ENCODE peak calls at places on chromosomes 4 and X, in nine cellular contexts. One of them, this sample, is unnamed.
A peak's percentile ranks its signal among the peaks of the same experiment; 100 is the strongest.

GRCh38 chrX:57367649-57368048 is 81.1 kb downstream of the FAAH2 start:
- DNase-seq in body of pancreas: no peak
- DNase-seq in LoVo: no peak
- DNase-seq in substantia nigra: peak; percentile 0
- DNase-seq in naive thymus-derived CD4-positive, alpha-beta T cell: no peak
- DNase-seq in OCI-LY7: no peak
- DNase-seq in frontal cortex: no peak
- DNase-seq in RPMI8226: peak; percentile 5
- DNase-seq in EL: no peak
- DNase-seq in this sample: no peak

GRCh38 chr4:2212831-2213230 is 29.1 kb downstream of the HAUS3 start:
- DNase-seq in body of pancreas: no peak
- DNase-seq in LoVo: no peak
- DNase-seq in substantia nigra: no peak
- DNase-seq in naive thymus-derived CD4-positive, alpha-beta T cell: no peak
- DNase-seq in OCI-LY7: no peak
- DNase-seq in frontal cortex: no peak
- DNase-seq in RPMI8226: no peak
- DNase-seq in EL: no peak
- DNase-seq in this sample: no peak

GRCh38 chrX:10619311-10620015 is 922 bp downstream of the MID1 start:
- DNase-seq in body of pancreas: no peak
- DNase-seq in LoVo: no peak
- DNase-seq in substantia nigra: no peak
- DNase-seq in naive thymus-derived CD4-positive, alpha-beta T cell: no peak
- DNase-seq in OCI-LY7: no peak
- DNase-seq in frontal cortex: no peak
- DNase-seq in RPMI8226: peak; percentile 2
- DNase-seq in EL: peak; percentile 15
- DNase-seq in this sample: no peak

GRCh38 chr4:7171191-7171900 is 21.0 kb upstream of the SORCS2 start:
- DNase-seq in body of pancreas: no peak
- DNase-seq in LoVo: no peak
- DNase-seq in substantia nigra: no peak
- DNase-seq in naive thymus-derived CD4-positive, alpha-beta T cell: no peak
- DNase-seq in OCI-LY7: peak; percentile 22
- DNase-seq in frontal cortex: no peak
- DNase-seq in RPMI8226: no peak
- DNase-seq in EL: no peak
- DNase-seq in this sample: no peak

GRCh38 chr4:179698321-179698720 is 2256.1 kb upstream of the AGA start:
- DNase-seq in body of pancreas: no peak
- DNase-seq in LoVo: no peak
- DNase-seq in substantia nigra: no peak
- DNase-seq in naive thymus-derived CD4-positive, alpha-beta T cell: no peak
- DNase-seq in OCI-LY7: no peak
- DNase-seq in frontal cortex: no peak
- DNase-seq in RPMI8226: no peak
- DNase-seq in EL: no peak
- DNase-seq in this sample: no peak

GRCh38 chrX:39327255-39327654 is 526.0 kb downstream of the MID1IP1 start:
- DNase-seq in body of pancreas: no peak
- DNase-seq in LoVo: no peak
- DNase-seq in substantia nigra: no peak
- DNase-seq in naive thymus-derived CD4-positive, alpha-beta T cell: no peak
- DNase-seq in OCI-LY7: no peak
- DNase-seq in frontal cortex: no peak
- DNase-seq in RPMI8226: no peak
- DNase-seq in EL: no peak
- DNase-seq in this sample: no peak

GRCh38 chr4:185113340-185113739 is 29.7 kb upstream of the SLC25A4 start:
- DNase-seq in body of pancreas: no peak
- DNase-seq in LoVo: no peak
- DNase-seq in substantia nigra: no peak
- DNase-seq in naive thymus-derived CD4-positive, alpha-beta T cell: no peak
- DNase-seq in OCI-LY7: no peak
- DNase-seq in frontal cortex: no peak
- DNase-seq in RPMI8226: no peak
- DNase-seq in EL: peak; percentile 12
- DNase-seq in this sample: no peak

GRCh38 chr4:160928482-160928881 is 1235.3 kb downstream of the FSTL5 start:
- DNase-seq in body of pancreas: no peak
- DNase-seq in LoVo: no peak
- DNase-seq in substantia nigra: no peak
- DNase-seq in naive thymus-derived CD4-positive, alpha-beta T cell: no peak
- DNase-seq in OCI-LY7: no peak
- DNase-seq in frontal cortex: no peak
- DNase-seq in RPMI8226: no peak
- DNase-seq in EL: no peak
- DNase-seq in this sample: no peak

GRCh38 chr4:127809173-127809800 is 27.2 kb downstream of the HSPA4L start:
- DNase-seq in body of pancreas: no peak
- DNase-seq in LoVo: no peak
- DNase-seq in substantia nigra: no peak
- DNase-seq in naive thymus-derived CD4-positive, alpha-beta T cell: no peak
- DNase-seq in OCI-LY7: no peak
- DNase-seq in frontal cortex: no peak
- DNase-seq in RPMI8226: no peak
- DNase-seq in EL: no peak
- DNase-seq in this sample: no peak

GRCh38 chrX:23901805-23902204 is 5.9 kb downstream of the APOO start:
- DNase-seq in body of pancreas: peak; percentile 50
- DNase-seq in LoVo: peak; percentile 62
- DNase-seq in substantia nigra: peak; percentile 19
- DNase-seq in naive thymus-derived CD4-positive, alpha-beta T cell: no peak
- DNase-seq in OCI-LY7: peak; percentile 71
- DNase-seq in frontal cortex: peak; percentile 33
- DNase-seq in RPMI8226: peak; percentile 64
- DNase-seq in EL: peak; percentile 72
- DNase-seq in this sample: peak; percentile 18

GRCh38 chr4:142563682-142564291 is 282.3 kb downstream of the INPP4B start:
- DNase-seq in body of pancreas: no peak
- DNase-seq in LoVo: no peak
- DNase-seq in substantia nigra: no peak
- DNase-seq in naive thymus-derived CD4-positive, alpha-beta T cell: no peak
- DNase-seq in OCI-LY7: no peak
- DNase-seq in frontal cortex: no peak
- DNase-seq in RPMI8226: no peak
- DNase-seq in EL: peak; percentile 50
- DNase-seq in this sample: no peak

GRCh38 chrX:35101901-35102300 is 159.3 kb downstream of the FAM47B start:
- DNase-seq in body of pancreas: no peak
- DNase-seq in LoVo: no peak
- DNase-seq in substantia nigra: no peak
- DNase-seq in naive thymus-derived CD4-positive, alpha-beta T cell: no peak
- DNase-seq in OCI-LY7: no peak
- DNase-seq in frontal cortex: no peak
- DNase-seq in RPMI8226: no peak
- DNase-seq in EL: no peak
- DNase-seq in this sample: no peak

GRCh38 chr4:52704133-52704532 is 45.0 kb upstream of the USP46 start:
- DNase-seq in body of pancreas: no peak
- DNase-seq in LoVo: no peak
- DNase-seq in substantia nigra: no peak
- DNase-seq in naive thymus-derived CD4-positive, alpha-beta T cell: no peak
- DNase-seq in OCI-LY7: no peak
- DNase-seq in frontal cortex: no peak
- DNase-seq in RPMI8226: no peak
- DNase-seq in EL: no peak
- DNase-seq in this sample: no peak

GRCh38 chrX:16993791-16994318 is 47.4 kb downstream of the REPS2 start:
- DNase-seq in body of pancreas: no peak
- DNase-seq in LoVo: no peak
- DNase-seq in substantia nigra: no peak
- DNase-seq in naive thymus-derived CD4-positive, alpha-beta T cell: no peak
- DNase-seq in OCI-LY7: no peak
- DNase-seq in frontal cortex: no peak
- DNase-seq in RPMI8226: no peak
- DNase-seq in EL: no peak
- DNase-seq in this sample: no peak

GRCh38 chr4:119106036-119107000 is 29.3 kb upstream of the MYOZ2 start:
- DNase-seq in body of pancreas: no peak
- DNase-seq in LoVo: no peak
- DNase-seq in substantia nigra: no peak
- DNase-seq in naive thymus-derived CD4-positive, alpha-beta T cell: no peak
- DNase-seq in OCI-LY7: no peak
- DNase-seq in frontal cortex: no peak
- DNase-seq in RPMI8226: no peak
- DNase-seq in EL: peak; percentile 44
- DNase-seq in this sample: no peak

GRCh38 chr4:41935652-41936021 is 408 bp downstream of the TMEM33 start:
- DNase-seq in body of pancreas: no peak
- DNase-seq in LoVo: peak; percentile 28
- DNase-seq in substantia nigra: no peak
- DNase-seq in naive thymus-derived CD4-positive, alpha-beta T cell: no peak
- DNase-seq in OCI-LY7: peak; percentile 28
- DNase-seq in frontal cortex: no peak
- DNase-seq in RPMI8226: peak; percentile 18
- DNase-seq in EL: peak; percentile 26
- DNase-seq in this sample: no peak

GRCh38 chr4:2006956-2007653 is 1.7 kb downstream of the NELFA start:
- DNase-seq in body of pancreas: no peak
- DNase-seq in LoVo: no peak
- DNase-seq in substantia nigra: no peak
- DNase-seq in naive thymus-derived CD4-positive, alpha-beta T cell: no peak
- DNase-seq in OCI-LY7: no peak
- DNase-seq in frontal cortex: no peak
- DNase-seq in RPMI8226: no peak
- DNase-seq in EL: no peak
- DNase-seq in this sample: no peak

GRCh38 chrX:14038375-14039077 is 8.8 kb upstream of the GEMIN8 start:
- DNase-seq in body of pancreas: no peak
- DNase-seq in LoVo: no peak
- DNase-seq in substantia nigra: no peak
- DNase-seq in naive thymus-derived CD4-positive, alpha-beta T cell: no peak
- DNase-seq in OCI-LY7: no peak
- DNase-seq in frontal cortex: no peak
- DNase-seq in RPMI8226: no peak
- DNase-seq in EL: no peak
- DNase-seq in this sample: no peak

GRCh38 chrX:39903343-39903742 is 194.4 kb downstream of the BCOR start:
- DNase-seq in body of pancreas: no peak
- DNase-seq in LoVo: no peak
- DNase-seq in substantia nigra: no peak
- DNase-seq in naive thymus-derived CD4-positive, alpha-beta T cell: no peak
- DNase-seq in OCI-LY7: no peak
- DNase-seq in frontal cortex: no peak
- DNase-seq in RPMI8226: no peak
- DNase-seq in EL: peak; percentile 64
- DNase-seq in this sample: no peak

GRCh38 chr4:155900402-155900801 is 3.1 kb upstream of the TDO2 start:
- DNase-seq in body of pancreas: no peak
- DNase-seq in LoVo: no peak
- DNase-seq in substantia nigra: no peak
- DNase-seq in naive thymus-derived CD4-positive, alpha-beta T cell: no peak
- DNase-seq in OCI-LY7: no peak
- DNase-seq in frontal cortex: no peak
- DNase-seq in RPMI8226: no peak
- DNase-seq in EL: peak; percentile 73
- DNase-seq in this sample: no peak

GRCh38 chrX:46626566-46626965 is 53.0 kb downstream of the CHST7 start:
- DNase-seq in body of pancreas: no peak
- DNase-seq in LoVo: no peak
- DNase-seq in substantia nigra: no peak
- DNase-seq in naive thymus-derived CD4-positive, alpha-beta T cell: no peak
- DNase-seq in OCI-LY7: peak; percentile 58
- DNase-seq in frontal cortex: no peak
- DNase-seq in RPMI8226: no peak
- DNase-seq in EL: no peak
- DNase-seq in this sample: no peak

GRCh38 chr4:52640808-52641595 is 18.1 kb downstream of the USP46 start:
- DNase-seq in body of pancreas: no peak
- DNase-seq in LoVo: no peak
- DNase-seq in substantia nigra: no peak
- DNase-seq in naive thymus-derived CD4-positive, alpha-beta T cell: no peak
- DNase-seq in OCI-LY7: no peak
- DNase-seq in frontal cortex: no peak
- DNase-seq in RPMI8226: no peak
- DNase-seq in EL: peak; percentile 43
- DNase-seq in this sample: no peak

GRCh38 chrX:68462197-68462596 is 28.9 kb upstream of the OPHN1 start:
- DNase-seq in body of pancreas: no peak
- DNase-seq in LoVo: no peak
- DNase-seq in substantia nigra: no peak
- DNase-seq in naive thymus-derived CD4-positive, alpha-beta T cell: no peak
- DNase-seq in OCI-LY7: no peak
- DNase-seq in frontal cortex: no peak
- DNase-seq in RPMI8226: no peak
- DNase-seq in EL: peak; percentile 63
- DNase-seq in this sample: no peak

GRCh38 chrX:9746148-9746880 is 19.3 kb downstream of the GPR143 start:
- DNase-seq in body of pancreas: no peak
- DNase-seq in LoVo: no peak
- DNase-seq in substantia nigra: no peak
- DNase-seq in naive thymus-derived CD4-positive, alpha-beta T cell: no peak
- DNase-seq in OCI-LY7: no peak
- DNase-seq in frontal cortex: no peak
- DNase-seq in RPMI8226: no peak
- DNase-seq in EL: peak; percentile 50
- DNase-seq in this sample: no peak

GRCh38 chr4:58303456-58303855 is 1193.3 kb upstream of the IGFBP7 start:
- DNase-seq in body of pancreas: no peak
- DNase-seq in LoVo: no peak
- DNase-seq in substantia nigra: no peak
- DNase-seq in naive thymus-derived CD4-positive, alpha-beta T cell: no peak
- DNase-seq in OCI-LY7: no peak
- DNase-seq in frontal cortex: no peak
- DNase-seq in RPMI8226: no peak
- DNase-seq in EL: no peak
- DNase-seq in this sample: no peak

GRCh38 chr4:52600275-52600674 is 58.8 kb downstream of the USP46 start:
- DNase-seq in body of pancreas: no peak
- DNase-seq in LoVo: no peak
- DNase-seq in substantia nigra: no peak
- DNase-seq in naive thymus-derived CD4-positive, alpha-beta T cell: no peak
- DNase-seq in OCI-LY7: no peak
- DNase-seq in frontal cortex: no peak
- DNase-seq in RPMI8226: no peak
- DNase-seq in EL: no peak
- DNase-seq in this sample: no peak

GRCh38 chr4:24611575-24611974 is 27.2 kb upstream of the DHX15 start:
- DNase-seq in body of pancreas: no peak
- DNase-seq in LoVo: no peak
- DNase-seq in substantia nigra: no peak
- DNase-seq in naive thymus-derived CD4-positive, alpha-beta T cell: no peak
- DNase-seq in OCI-LY7: no peak
- DNase-seq in frontal cortex: no peak
- DNase-seq in RPMI8226: no peak
- DNase-seq in EL: no peak
- DNase-seq in this sample: no peak

GRCh38 chr4:43402393-43402792 is 509.9 kb downstream of the GRXCR1 start:
- DNase-seq in body of pancreas: no peak
- DNase-seq in LoVo: no peak
- DNase-seq in substantia nigra: no peak
- DNase-seq in naive thymus-derived CD4-positive, alpha-beta T cell: no peak
- DNase-seq in OCI-LY7: no peak
- DNase-seq in frontal cortex: no peak
- DNase-seq in RPMI8226: no peak
- DNase-seq in EL: no peak
- DNase-seq in this sample: no peak

GRCh38 chrX:17164936-17165335 is 210.1 kb upstream of the NHS start:
- DNase-seq in body of pancreas: no peak
- DNase-seq in LoVo: no peak
- DNase-seq in substantia nigra: no peak
- DNase-seq in naive thymus-derived CD4-positive, alpha-beta T cell: no peak
- DNase-seq in OCI-LY7: no peak
- DNase-seq in frontal cortex: no peak
- DNase-seq in RPMI8226: no peak
- DNase-seq in EL: no peak
- DNase-seq in this sample: no peak

This sample was measured in GM06990.